ENCODE peak calls at places on chromosome 16, in six cellular contexts. One of them, this sample, is unnamed.

GRCh38 chr16:83969771-83970429 is 1.9 kb downstream of the NECAB2 start:
- DNase-seq in H9: no peak
- DNase-seq in neuronal stem cell: no peak
- DNase-seq in H1: no peak
- DNase-seq in IMR-90: no peak
- DNase-seq in mesenchymal stem cell: no peak
- DNase-seq in this sample: no peak

GRCh38 chr16:30121741-30122620 is 1.0 kb downstream of the MAPK3 start:
- DNase-seq in H9: peak
- DNase-seq in neuronal stem cell: no peak
- DNase-seq in H1: no peak
- DNase-seq in IMR-90: no peak
- DNase-seq in mesenchymal stem cell: peak
- DNase-seq in this sample: peak

GRCh38 chr16:3131755-3132377 is 3.0 kb upstream of the ZNF213 start:
- DNase-seq in H9: peak
- DNase-seq in neuronal stem cell: no peak
- DNase-seq in H1: no peak
- DNase-seq in IMR-90: peak
- DNase-seq in mesenchymal stem cell: peak
- DNase-seq in this sample: peak

GRCh38 chr16:50440991-50441390 is 72.2 kb upstream of the BRD7 start:
- DNase-seq in H9: no peak
- DNase-seq in neuronal stem cell: no peak
- DNase-seq in H1: no peak
- DNase-seq in IMR-90: no peak
- DNase-seq in mesenchymal stem cell: no peak
- DNase-seq in this sample: no peak

GRCh38 chr16:79372504-79373184 is 227.9 kb downstream of the MAF start:
- DNase-seq in H9: no peak
- DNase-seq in neuronal stem cell: no peak
- DNase-seq in H1: no peak
- DNase-seq in IMR-90: no peak
- DNase-seq in mesenchymal stem cell: peak
- DNase-seq in this sample: peak

GRCh38 chr16:19512297-19512696 is 9.6 kb downstream of the GDE1 start:
- DNase-seq in H9: no peak
- DNase-seq in neuronal stem cell: no peak
- DNase-seq in H1: no peak
- DNase-seq in IMR-90: no peak
- DNase-seq in mesenchymal stem cell: no peak
- DNase-seq in this sample: no peak

GRCh38 chr16:48420437-48420836 is 35.2 kb upstream of the SIAH1 start:
- DNase-seq in H9: no peak
- DNase-seq in neuronal stem cell: no peak
- DNase-seq in H1: no peak
- DNase-seq in IMR-90: no peak
- DNase-seq in mesenchymal stem cell: no peak
- DNase-seq in this sample: no peak

GRCh38 chr16:67165121-67166034 is 833 bp downstream of the HSF4 start:
- DNase-seq in H9: no peak
- DNase-seq in neuronal stem cell: no peak
- DNase-seq in H1: no peak
- DNase-seq in IMR-90: no peak
- DNase-seq in mesenchymal stem cell: peak
- DNase-seq in this sample: no peak

GRCh38 chr16:78607465-78607864 is 508.0 kb downstream of the WWOX start:
- DNase-seq in H9: no peak
- DNase-seq in neuronal stem cell: no peak
- DNase-seq in H1: no peak
- DNase-seq in IMR-90: no peak
- DNase-seq in mesenchymal stem cell: peak
- DNase-seq in this sample: peak

GRCh38 chr16:30761427-30761927 is 385 bp downstream of the CFAP119 start:
- DNase-seq in H9: peak
- DNase-seq in neuronal stem cell: peak
- DNase-seq in H1: no peak
- DNase-seq in IMR-90: peak
- DNase-seq in mesenchymal stem cell: peak
- DNase-seq in this sample: peak

GRCh38 chr16:1752853-1753252 is 18.5 kb downstream of the NME3 start:
- DNase-seq in H9: no peak
- DNase-seq in neuronal stem cell: no peak
- DNase-seq in H1: no peak
- DNase-seq in IMR-90: no peak
- DNase-seq in mesenchymal stem cell: no peak
- DNase-seq in this sample: no peak

GRCh38 chr16:14608604-14609003 is 21.5 kb downstream of the PARN start:
- DNase-seq in H9: no peak
- DNase-seq in neuronal stem cell: no peak
- DNase-seq in H1: no peak
- DNase-seq in IMR-90: no peak
- DNase-seq in mesenchymal stem cell: no peak
- DNase-seq in this sample: no peak

GRCh38 chr16:14354561-14355351 is 275.3 kb downstream of the PARN start:
- DNase-seq in H9: no peak
- DNase-seq in neuronal stem cell: no peak
- DNase-seq in H1: no peak
- DNase-seq in IMR-90: peak
- DNase-seq in mesenchymal stem cell: peak
- DNase-seq in this sample: peak

GRCh38 chr16:56708418-56708817 is 21.5 kb upstream of the NUP93 start:
- DNase-seq in H9: no peak
- DNase-seq in neuronal stem cell: no peak
- DNase-seq in H1: no peak
- DNase-seq in IMR-90: no peak
- DNase-seq in mesenchymal stem cell: no peak
- DNase-seq in this sample: no peak

GRCh38 chr16:30902070-30902972 is 5.9 kb downstream of the CTF1 start:
- DNase-seq in H9: peak
- DNase-seq in neuronal stem cell: no peak
- DNase-seq in H1: no peak
- DNase-seq in IMR-90: peak
- DNase-seq in mesenchymal stem cell: peak
- DNase-seq in this sample: peak

GRCh38 chr16:48949636-48950035 is 332.0 kb downstream of the CBLN1 start:
- DNase-seq in H9: no peak
- DNase-seq in neuronal stem cell: no peak
- DNase-seq in H1: no peak
- DNase-seq in IMR-90: peak
- DNase-seq in mesenchymal stem cell: peak
- DNase-seq in this sample: peak

GRCh38 chr16:85767569-85767968 is 16.7 kb upstream of the C16orf74 start:
- DNase-seq in H9: no peak
- DNase-seq in neuronal stem cell: no peak
- DNase-seq in H1: no peak
- DNase-seq in IMR-90: peak
- DNase-seq in mesenchymal stem cell: peak
- DNase-seq in this sample: peak

GRCh38 chr16:85531516-85531915 is 81.6 kb upstream of the GSE1 start:
- DNase-seq in H9: no peak
- DNase-seq in neuronal stem cell: no peak
- DNase-seq in H1: no peak
- DNase-seq in IMR-90: no peak
- DNase-seq in mesenchymal stem cell: no peak
- DNase-seq in this sample: no peak

GRCh38 chr16:84362410-84362809 is 5.9 kb upstream of the ATP2C2 start:
- DNase-seq in H9: peak
- DNase-seq in neuronal stem cell: peak
- DNase-seq in H1: no peak
- DNase-seq in IMR-90: no peak
- DNase-seq in mesenchymal stem cell: no peak
- DNase-seq in this sample: no peak

GRCh38 chr16:13926507-13926906 is 6.6 kb downstream of the ERCC4 start:
- DNase-seq in H9: no peak
- DNase-seq in neuronal stem cell: no peak
- DNase-seq in H1: no peak
- DNase-seq in IMR-90: no peak
- DNase-seq in mesenchymal stem cell: no peak
- DNase-seq in this sample: no peak

GRCh38 chr16:74740795-74741304 is 33.8 kb downstream of the FA2H start:
- DNase-seq in H9: no peak
- DNase-seq in neuronal stem cell: no peak
- DNase-seq in H1: no peak
- DNase-seq in IMR-90: no peak
- DNase-seq in mesenchymal stem cell: no peak
- DNase-seq in this sample: no peak

GRCh38 chr16:78952630-78953029 is 647.9 kb downstream of the MAF start:
- DNase-seq in H9: no peak
- DNase-seq in neuronal stem cell: no peak
- DNase-seq in H1: no peak
- DNase-seq in IMR-90: no peak
- DNase-seq in mesenchymal stem cell: no peak
- DNase-seq in this sample: no peak

DNA sequence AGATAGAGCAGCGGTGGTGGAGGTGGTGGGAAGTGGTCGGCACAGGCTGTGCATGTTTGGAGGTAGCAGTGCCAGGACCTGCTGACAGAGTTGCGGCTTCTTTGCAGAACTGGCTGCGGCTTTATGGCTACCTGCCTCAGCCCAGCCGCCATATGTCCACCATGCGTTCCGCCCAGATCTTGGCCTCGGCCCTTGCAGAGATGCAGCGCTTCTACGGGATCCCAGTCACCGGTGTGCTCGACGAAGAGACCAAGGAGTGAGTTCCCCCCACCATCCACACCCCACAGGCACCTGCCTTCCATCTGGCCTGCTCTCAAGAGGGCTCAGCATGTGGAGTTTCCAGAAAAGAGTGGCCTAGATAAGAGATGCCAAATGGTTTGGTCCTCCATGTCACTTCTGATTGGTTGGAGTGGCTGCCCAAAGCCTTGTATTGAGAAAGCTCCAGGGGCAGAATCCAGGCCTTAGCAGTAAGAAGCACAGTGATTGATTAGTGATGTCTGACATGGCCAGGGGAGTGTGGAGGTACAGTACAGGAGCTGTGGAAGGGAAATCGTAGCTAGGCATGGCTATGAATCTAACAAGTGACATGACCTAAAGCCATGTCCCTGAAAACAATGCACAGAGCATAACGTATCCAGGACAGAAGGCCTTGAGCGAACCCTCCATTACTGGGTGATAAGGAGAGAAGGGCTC is 12.0 kb downstream of the MMP15 start:
- DNase-seq in H9: no peak
- DNase-seq in neuronal stem cell: no peak
- DNase-seq in H1: no peak
- DNase-seq in IMR-90: no peak
- DNase-seq in mesenchymal stem cell: no peak
- DNase-seq in this sample: no peak
- H3K14ac ChIP-seq in H9: no peak
- H3K14ac ChIP-seq in neuronal stem cell: no peak
- H3K14ac ChIP-seq in H1: no peak
- H3K14ac ChIP-seq in IMR-90: no peak
- H3K14ac ChIP-seq in mesenchymal stem cell: no peak
- H3K14ac ChIP-seq in this sample: no peak

GRCh38 chr16:8735574-8735973 is 61.2 kb downstream of the ABAT start:
- DNase-seq in H9: no peak
- DNase-seq in neuronal stem cell: no peak
- DNase-seq in H1: no peak
- DNase-seq in IMR-90: no peak
- DNase-seq in mesenchymal stem cell: no peak
- DNase-seq in this sample: no peak

GRCh38 chr16:8739989-8740704 is 57.3 kb downstream of the TMEM186 start:
- DNase-seq in H9: no peak
- DNase-seq in neuronal stem cell: no peak
- DNase-seq in H1: no peak
- DNase-seq in IMR-90: no peak
- DNase-seq in mesenchymal stem cell: no peak
- DNase-seq in this sample: no peak

GRCh38 chr16:8739151-8739550 is 58.3 kb downstream of the TMEM186 start:
- DNase-seq in H9: no peak
- DNase-seq in neuronal stem cell: no peak
- DNase-seq in H1: no peak
- DNase-seq in IMR-90: no peak
- DNase-seq in mesenchymal stem cell: no peak
- DNase-seq in this sample: no peak

GRCh38 chr16:8733849-8734540 is 59.6 kb downstream of the ABAT start:
- DNase-seq in H9: no peak
- DNase-seq in neuronal stem cell: no peak
- DNase-seq in H1: no peak
- DNase-seq in IMR-90: no peak
- DNase-seq in mesenchymal stem cell: no peak
- DNase-seq in this sample: no peak

GRCh38 chr16:8736123-8736680 is 61.2 kb downstream of the TMEM186 start:
- DNase-seq in H9: no peak
- DNase-seq in neuronal stem cell: no peak
- DNase-seq in H1: no peak
- DNase-seq in IMR-90: no peak
- DNase-seq in mesenchymal stem cell: no peak
- DNase-seq in this sample: no peak
- H3K14ac ChIP-seq in H9: no peak
- H3K14ac ChIP-seq in neuronal stem cell: no peak
- H3K14ac ChIP-seq in H1: no peak
- H3K14ac ChIP-seq in IMR-90: no peak
- H3K14ac ChIP-seq in mesenchymal stem cell: no peak
- H3K14ac ChIP-seq in this sample: no peak

DNA sequence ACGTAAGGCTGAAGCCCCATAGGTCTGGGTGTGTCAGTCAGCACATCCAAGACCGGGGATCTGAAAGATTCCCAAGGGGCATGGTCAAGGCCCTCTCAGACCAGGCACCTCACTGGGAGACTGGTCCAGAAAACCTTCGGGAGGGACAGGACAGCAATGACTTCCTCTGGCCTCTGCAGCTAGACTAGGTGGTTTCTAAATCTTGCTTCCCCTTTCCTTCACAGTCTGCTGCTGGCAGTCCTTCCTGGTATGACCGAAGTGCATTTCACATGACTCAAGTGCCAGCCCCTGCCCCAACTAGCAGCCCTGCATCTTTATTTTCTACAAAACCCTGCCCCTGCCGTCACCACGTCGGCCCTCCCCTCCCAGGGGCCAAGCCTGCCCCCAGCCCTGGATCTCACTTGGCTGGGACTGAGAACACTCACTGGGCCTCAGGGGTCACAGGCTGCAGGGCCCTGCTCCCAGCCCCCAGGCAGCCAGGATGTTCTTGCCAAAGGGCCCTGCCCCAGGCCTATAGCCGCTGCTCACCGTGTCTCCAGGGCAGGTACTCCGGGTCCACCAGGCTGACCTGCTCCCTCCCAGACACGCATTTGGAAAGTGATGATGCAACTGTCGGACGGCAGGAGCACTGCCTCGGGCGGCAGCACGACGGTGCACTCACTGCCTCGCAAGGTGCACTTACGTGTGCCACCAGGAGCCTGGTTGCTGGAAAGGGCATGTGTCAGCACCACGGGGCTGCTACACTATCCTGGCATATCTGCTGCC is 18.2 kb downstream of the POLR3K start:
- DNase-seq in H9: no peak
- DNase-seq in neuronal stem cell: no peak
- DNase-seq in H1: no peak
- DNase-seq in IMR-90: no peak
- DNase-seq in mesenchymal stem cell: no peak
- DNase-seq in this sample: peak
- H3K14ac ChIP-seq in H9: no peak
- H3K14ac ChIP-seq in neuronal stem cell: peak
- H3K14ac ChIP-seq in H1: no peak
- H3K14ac ChIP-seq in IMR-90: no peak
- H3K14ac ChIP-seq in mesenchymal stem cell: peak
- H3K14ac ChIP-seq in this sample: no peak

GRCh38 chr16:87221633-87222032 is 95.6 kb downstream of the C16orf95 start:
- DNase-seq in H9: no peak
- DNase-seq in neuronal stem cell: no peak
- DNase-seq in H1: no peak
- DNase-seq in IMR-90: no peak
- DNase-seq in mesenchymal stem cell: no peak
- DNase-seq in this sample: no peak
- H3K14ac ChIP-seq in H9: no peak
- H3K14ac ChIP-seq in neuronal stem cell: no peak
- H3K14ac ChIP-seq in H1: no peak
- H3K14ac ChIP-seq in IMR-90: no peak
- H3K14ac ChIP-seq in mesenchymal stem cell: no peak
- H3K14ac ChIP-seq in this sample: no peak